ENCODE peak calls at places on chromosomes 16 and 17, in four cellular contexts. L, X, Q and J are unnamed samples.

GRCh38 chr16:70417661-70418060 is 21.2 kb downstream of the ST3GAL2 start:
- DNase-seq in L (no peak), X (no peak), Q (no peak), J (no peak)

GRCh38 chr17:83160443-83161297 is 81.3 kb downstream of the METRNL start:
- DNase-seq in L (no peak), X (no peak), Q (no peak), J (no peak)

GRCh38 chr17:82246365-82247174 is 17.7 kb downstream of the SLC16A3 start:
- DNase-seq in L (no peak), X (no peak), Q (no peak), J (no peak)

GRCh38 chr17:73091770-73092517 is 544 bp downstream of the SLC39A11 start:
- DNase-seq in L (peak; percentile 54), X (no peak), Q (no peak), J (peak; percentile 39)

GRCh38 chr17:39812466-39812865 is 51.6 kb downstream of the IKZF3 start:
- DNase-seq in L (no peak), X (no peak), Q (no peak), J (no peak)

GRCh38 chr16:89476811-89477261 is 13.5 kb downstream of the ANKRD11 start:
- DNase-seq in L (no peak), X (no peak), Q (no peak), J (no peak)

GRCh38 chr17:45136846-45137560 is 1.5 kb downstream of the ACBD4 start:
- DNase-seq in L (no peak), X (no peak), Q (no peak), J (no peak)

GRCh38 chr16:87447323-87447722 is 45.5 kb downstream of the ZCCHC14 start:
- DNase-seq in L (no peak), X (no peak), Q (no peak), J (no peak)

GRCh38 chr17:29169806-29170591 is 10.2 kb downstream of the MYO18A start:
- DNase-seq in L (no peak), X (no peak), Q (no peak), J (no peak)
- TF ChIP-seq SP1 in L (no peak), X (no peak), Q (no peak), J (no peak)

GRCh38 chr17:69655902-69656301 is 241.4 kb downstream of the MAP2K6 start:
- DNase-seq in L (no peak), X (no peak), Q (no peak), J (no peak)

GRCh38 chr17:69646729-69647128 is 232.2 kb downstream of the MAP2K6 start:
- DNase-seq in L (no peak), X (no peak), Q (no peak), J (no peak)

GRCh38 chr17:69654981-69655581 is 240.6 kb downstream of the MAP2K6 start:
- DNase-seq in L (no peak), X (no peak), Q (no peak), J (peak; percentile 18)

GRCh38 chr17:69651921-69652320 is 237.4 kb downstream of the MAP2K6 start:
- DNase-seq in L (no peak), X (no peak), Q (no peak), J (no peak)
- TF ChIP-seq SP1 in L (no peak), X (no peak), Q (no peak), J (no peak)

DNA sequence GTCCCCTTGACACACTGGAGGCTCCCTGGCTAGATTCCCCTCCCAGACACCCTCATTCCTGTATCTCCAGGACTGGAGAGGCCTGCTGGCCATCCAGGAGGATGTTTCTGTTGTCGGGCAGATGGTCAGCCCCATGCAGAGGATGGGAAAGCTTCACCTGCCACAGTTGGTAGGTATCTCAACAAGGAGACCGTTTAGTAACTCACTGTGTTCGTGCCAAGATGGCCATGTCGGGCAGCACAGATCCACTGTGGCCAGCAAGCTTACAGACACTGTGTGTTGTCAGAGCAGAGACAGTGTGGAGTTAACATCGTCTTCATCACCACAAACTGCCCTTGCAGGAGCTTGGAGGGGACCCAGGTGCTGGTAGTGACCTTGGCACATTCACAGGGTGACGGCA is 390.9 kb downstream of the SEC14L1 start:
- DNase-seq in L (no peak), X (no peak), Q (no peak), J (no peak)
- TF ChIP-seq SP1 in L (no peak), X (no peak), Q (no peak), J (no peak)

GRCh38 chr17:9055281-9055680 is 34.0 kb downstream of the NTN1 start:
- DNase-seq in L (no peak), X (no peak), Q (no peak), J (no peak)
- TF ChIP-seq SP1 in L (no peak), X (no peak), Q (no peak), J (no peak)

GRCh38 chr17:59521465-59522126 is 43.8 kb upstream of the DHX40 start:
- DNase-seq in L (peak; percentile 81), X (peak; percentile 49), Q (peak; percentile 38), J (peak; percentile 88)
- TF ChIP-seq SP1 in L (no peak), X (no peak), Q (no peak), J (no peak)